ENCODE peak calls at places on chromosome 11, in five cellular contexts. O is EH, G is AG09309, H is cardiac muscle cell, I is HuH-7.5. P is an unnamed sample.
A peak's percentile ranks its signal among the peaks of the same experiment; 100 is the strongest.

GRCh38 chr11:72617080-72617744 is 57.0 kb downstream of the PDE2A start:
- DNase-seq in O (peak; percentile 69), G (no peak), I (no peak), H (no peak), P (no peak)

GRCh38 chr11:241634-242033 is 4.9 kb downstream of the PSMD13 start:
- DNase-seq in H (no peak), O (no peak), G (no peak), I (no peak), P (no peak)

GRCh38 chr11:11867720-11868119 is 25.9 kb downstream of the USP47 start:
- DNase-seq in I (no peak), G (no peak), H (no peak), O (no peak), P (no peak)

GRCh38 chr11:15114501-15115475 is at the start of gene INSC:
- DNase-seq in I (no peak), G (no peak), H (peak; percentile 65), O (peak; percentile 32), P (no peak)

GRCh38 chr11:1128333-1129142 is 29.2 kb upstream of the MUC5AC start:
- DNase-seq in G (no peak), O (no peak), I (no peak), H (no peak), P (no peak)

GRCh38 chr11:16007514-16007913 is 348.8 kb downstream of the SOX6 start:
- DNase-seq in I (no peak), G (no peak), O (no peak), H (no peak), P (no peak)

GRCh38 chr11:69430566-69430965 is 50.9 kb upstream of the LINC01488 start:
- DNase-seq in H (no peak), G (no peak), I (no peak), O (peak; percentile 22), P (no peak)

GRCh38 chr11:86035164-86035563 is 33.7 kb downstream of the PICALM start:
- DNase-seq in G (no peak), I (peak; percentile 8), O (no peak), H (no peak), P (no peak)

GRCh38 chr11:128196235-128196634 is 391.1 kb downstream of the ETS1 start:
- DNase-seq in I (no peak), H (no peak), O (peak; percentile 13), G (peak; percentile 39), P (no peak)

GRCh38 chr11:119482561-119483001 is 59.6 kb upstream of the THY1 start:
- DNase-seq in H (no peak), G (no peak), O (no peak), I (no peak), P (no peak)

GRCh38 chr11:47950396-47950795 is 30.0 kb upstream of the PTPRJ start:
- DNase-seq in H (no peak), G (no peak), I (no peak), O (no peak), P (no peak)

GRCh38 chr11:4441500-4441899 is 7.6 kb upstream of the OR52K2 start:
- DNase-seq in H (no peak), G (no peak), I (no peak), O (no peak), P (no peak)

GRCh38 chr11:123100378-123101085 is 38.6 kb upstream of the HSPA8 start:
- DNase-seq in I (no peak), H (no peak), O (peak; percentile 42), G (no peak), P (no peak)

GRCh38 chr11:14418801-14419417 is 59.9 kb upstream of the RRAS2 start:
- DNase-seq in I (peak; percentile 20), O (peak; percentile 41), H (no peak), G (no peak), P (no peak)

GRCh38 chr11:2317354-2318050 is 15.7 kb downstream of the TSPAN32 start:
- DNase-seq in H (no peak), O (no peak), G (no peak), I (no peak), P (no peak)

GRCh38 chr11:65611758-65612603 is 2.0 kb downstream of the MAP3K11 start:
- DNase-seq in O (peak; percentile 57), I (no peak), G (no peak), H (no peak), P (no peak)